ENCODE peak calls at places on chromosomes 1 and 21, in ten cellular contexts. One of them, this sample, is unnamed.

GRCh38 chr21:38806942-38807284 is 1.2 kb downstream of the ETS2 start:
- DNase-seq in activated CD4-positive, alpha-beta memory T cell treated with anti-CD3 and anti-CD28 coated beads, Interleukin-2, amount 10 ng/mL, durations not matched to agents 7 days and 5 days: no peak
- DNase-seq in mucosa of gallbladder: no peak
- DNase-seq in BE2C: no peak
- DNase-seq in AG09319: no peak
- DNase-seq in HTR-8/SVneo: no peak
- DNase-seq in NCI-H2171 treated with DMSO at 0.1 percent for 48 hours: no peak
- DNase-seq in activated CD8-positive, alpha-beta T cell treated with anti-CD3 and anti-CD28 coated beads for 36 hours: peak; percentile 17
- DNase-seq in mesothelial cell of epicardium: no peak
- DNase-seq in cardiac fibroblast: no peak
- DNase-seq in this sample: peak; percentile 68

GRCh38 chr1:241782396-241782795 is 65.6 kb upstream of the EXO1 start:
- DNase-seq in activated CD4-positive, alpha-beta memory T cell treated with anti-CD3 and anti-CD28 coated beads, Interleukin-2, amount 10 ng/mL, durations not matched to agents 7 days and 5 days: no peak
- DNase-seq in BE2C: no peak
- DNase-seq in AG09319: no peak
- DNase-seq in mesothelial cell of epicardium: no peak
- DNase-seq in NCI-H2171 treated with DMSO at 0.1 percent for 48 hours: no peak
- DNase-seq in cardiac fibroblast: no peak
- DNase-seq in mucosa of gallbladder: no peak
- DNase-seq in activated CD8-positive, alpha-beta T cell treated with anti-CD3 and anti-CD28 coated beads for 36 hours: no peak
- DNase-seq in HTR-8/SVneo: no peak
- DNase-seq in this sample: peak; percentile 10

GRCh38 chr1:40306296-40306695 is 10.8 kb downstream of the COL9A2 start:
- DNase-seq in BE2C: no peak
- DNase-seq in AG09319: no peak
- DNase-seq in activated CD4-positive, alpha-beta memory T cell treated with anti-CD3 and anti-CD28 coated beads, Interleukin-2, amount 10 ng/mL, durations not matched to agents 7 days and 5 days: no peak
- DNase-seq in NCI-H2171 treated with DMSO at 0.1 percent for 48 hours: no peak
- DNase-seq in HTR-8/SVneo: no peak
- DNase-seq in activated CD8-positive, alpha-beta T cell treated with anti-CD3 and anti-CD28 coated beads for 36 hours: no peak
- DNase-seq in mucosa of gallbladder: no peak
- DNase-seq in cardiac fibroblast: no peak
- DNase-seq in mesothelial cell of epicardium: no peak
- DNase-seq in this sample: no peak

GRCh38 chr1:21910528-21911204 is 26.4 kb downstream of the HSPG2 start:
- DNase-seq in AG09319: no peak
- DNase-seq in activated CD4-positive, alpha-beta memory T cell treated with anti-CD3 and anti-CD28 coated beads, Interleukin-2, amount 10 ng/mL, durations not matched to agents 7 days and 5 days: no peak
- DNase-seq in NCI-H2171 treated with DMSO at 0.1 percent for 48 hours: peak; percentile 22
- DNase-seq in activated CD8-positive, alpha-beta T cell treated with anti-CD3 and anti-CD28 coated beads for 36 hours: no peak
- DNase-seq in HTR-8/SVneo: no peak
- DNase-seq in BE2C: no peak
- DNase-seq in mucosa of gallbladder: no peak
- DNase-seq in mesothelial cell of epicardium: no peak
- DNase-seq in cardiac fibroblast: no peak
- DNase-seq in this sample: no peak

GRCh38 chr21:20875741-20876140 is 122.5 kb upstream of the NCAM2 start:
- DNase-seq in HTR-8/SVneo: no peak
- DNase-seq in mesothelial cell of epicardium: no peak
- DNase-seq in BE2C: no peak
- DNase-seq in activated CD8-positive, alpha-beta T cell treated with anti-CD3 and anti-CD28 coated beads for 36 hours: no peak
- DNase-seq in activated CD4-positive, alpha-beta memory T cell treated with anti-CD3 and anti-CD28 coated beads, Interleukin-2, amount 10 ng/mL, durations not matched to agents 7 days and 5 days: no peak
- DNase-seq in cardiac fibroblast: no peak
- DNase-seq in mucosa of gallbladder: no peak
- DNase-seq in AG09319: no peak
- DNase-seq in NCI-H2171 treated with DMSO at 0.1 percent for 48 hours: no peak
- DNase-seq in this sample: no peak

GRCh38 chr21:29299046-29299905 is 554 bp downstream of the BACH1 start:
- DNase-seq in mucosa of gallbladder: peak; percentile 31
- DNase-seq in HTR-8/SVneo: peak; percentile 19
- DNase-seq in AG09319: no peak
- DNase-seq in NCI-H2171 treated with DMSO at 0.1 percent for 48 hours: peak; percentile 60
- DNase-seq in BE2C: peak; percentile 60
- DNase-seq in activated CD4-positive, alpha-beta memory T cell treated with anti-CD3 and anti-CD28 coated beads, Interleukin-2, amount 10 ng/mL, durations not matched to agents 7 days and 5 days: peak; percentile 68
- DNase-seq in mesothelial cell of epicardium: no peak
- DNase-seq in activated CD8-positive, alpha-beta T cell treated with anti-CD3 and anti-CD28 coated beads for 36 hours: peak; percentile 82
- DNase-seq in cardiac fibroblast: peak; percentile 66
- DNase-seq in this sample: peak; percentile 76

GRCh38 chr1:154104433-154105082 is 50.3 kb downstream of the NUP210L start:
- DNase-seq in activated CD8-positive, alpha-beta T cell treated with anti-CD3 and anti-CD28 coated beads for 36 hours: no peak
- DNase-seq in AG09319: no peak
- DNase-seq in NCI-H2171 treated with DMSO at 0.1 percent for 48 hours: no peak
- DNase-seq in cardiac fibroblast: no peak
- DNase-seq in HTR-8/SVneo: no peak
- DNase-seq in mesothelial cell of epicardium: no peak
- DNase-seq in mucosa of gallbladder: no peak
- DNase-seq in activated CD4-positive, alpha-beta memory T cell treated with anti-CD3 and anti-CD28 coated beads, Interleukin-2, amount 10 ng/mL, durations not matched to agents 7 days and 5 days: no peak
- DNase-seq in BE2C: no peak
- DNase-seq in this sample: no peak

GRCh38 chr1:75953461-75953860 is 21.3 kb upstream of the ASB17 start:
- DNase-seq in cardiac fibroblast: no peak
- DNase-seq in BE2C: no peak
- DNase-seq in HTR-8/SVneo: no peak
- DNase-seq in NCI-H2171 treated with DMSO at 0.1 percent for 48 hours: no peak
- DNase-seq in activated CD8-positive, alpha-beta T cell treated with anti-CD3 and anti-CD28 coated beads for 36 hours: no peak
- DNase-seq in activated CD4-positive, alpha-beta memory T cell treated with anti-CD3 and anti-CD28 coated beads, Interleukin-2, amount 10 ng/mL, durations not matched to agents 7 days and 5 days: no peak
- DNase-seq in mesothelial cell of epicardium: no peak
- DNase-seq in AG09319: no peak
- DNase-seq in mucosa of gallbladder: no peak
- DNase-seq in this sample: no peak

GRCh38 chr1:203287109-203287893 is 18.0 kb upstream of the BTG2 start:
- DNase-seq in BE2C: no peak
- DNase-seq in mucosa of gallbladder: peak; percentile 83
- DNase-seq in AG09319: no peak
- DNase-seq in activated CD4-positive, alpha-beta memory T cell treated with anti-CD3 and anti-CD28 coated beads, Interleukin-2, amount 10 ng/mL, durations not matched to agents 7 days and 5 days: peak; percentile 92
- DNase-seq in HTR-8/SVneo: no peak
- DNase-seq in activated CD8-positive, alpha-beta T cell treated with anti-CD3 and anti-CD28 coated beads for 36 hours: peak; percentile 90
- DNase-seq in mesothelial cell of epicardium: no peak
- DNase-seq in NCI-H2171 treated with DMSO at 0.1 percent for 48 hours: peak; percentile 70
- DNase-seq in cardiac fibroblast: peak; percentile 76
- DNase-seq in this sample: no peak

GRCh38 chr21:36694041-36694515 is 4.8 kb upstream of the SIM2 start:
- DNase-seq in NCI-H2171 treated with DMSO at 0.1 percent for 48 hours: no peak
- DNase-seq in HTR-8/SVneo: no peak
- DNase-seq in AG09319: no peak
- DNase-seq in mucosa of gallbladder: no peak
- DNase-seq in cardiac fibroblast: no peak
- DNase-seq in mesothelial cell of epicardium: no peak
- DNase-seq in activated CD4-positive, alpha-beta memory T cell treated with anti-CD3 and anti-CD28 coated beads, Interleukin-2, amount 10 ng/mL, durations not matched to agents 7 days and 5 days: no peak
- DNase-seq in activated CD8-positive, alpha-beta T cell treated with anti-CD3 and anti-CD28 coated beads for 36 hours: no peak
- DNase-seq in BE2C: no peak
- DNase-seq in this sample: peak; percentile 47

GRCh38 chr1:15411593-15412487 is 2.2 kb downstream of the EFHD2 start:
- DNase-seq in BE2C: no peak
- DNase-seq in AG09319: no peak
- DNase-seq in activated CD8-positive, alpha-beta T cell treated with anti-CD3 and anti-CD28 coated beads for 36 hours: peak; percentile 74
- DNase-seq in NCI-H2171 treated with DMSO at 0.1 percent for 48 hours: no peak
- DNase-seq in cardiac fibroblast: no peak
- DNase-seq in mucosa of gallbladder: no peak
- DNase-seq in HTR-8/SVneo: no peak
- DNase-seq in activated CD4-positive, alpha-beta memory T cell treated with anti-CD3 and anti-CD28 coated beads, Interleukin-2, amount 10 ng/mL, durations not matched to agents 7 days and 5 days: peak; percentile 72
- DNase-seq in mesothelial cell of epicardium: no peak
- DNase-seq in this sample: peak; percentile 61

GRCh38 chr1:173164686-173165085 is 42.4 kb downstream of the TNFSF4 start:
- DNase-seq in BE2C: no peak
- DNase-seq in cardiac fibroblast: no peak
- DNase-seq in AG09319: no peak
- DNase-seq in activated CD4-positive, alpha-beta memory T cell treated with anti-CD3 and anti-CD28 coated beads, Interleukin-2, amount 10 ng/mL, durations not matched to agents 7 days and 5 days: no peak
- DNase-seq in HTR-8/SVneo: no peak
- DNase-seq in mesothelial cell of epicardium: no peak
- DNase-seq in mucosa of gallbladder: no peak
- DNase-seq in activated CD8-positive, alpha-beta T cell treated with anti-CD3 and anti-CD28 coated beads for 36 hours: no peak
- DNase-seq in NCI-H2171 treated with DMSO at 0.1 percent for 48 hours: no peak
- DNase-seq in this sample: no peak

GRCh38 chr21:20997308-20997632 is 939 bp upstream of the NCAM2 start:
- DNase-seq in BE2C: no peak
- DNase-seq in mesothelial cell of epicardium: no peak
- DNase-seq in AG09319: no peak
- DNase-seq in HTR-8/SVneo: no peak
- DNase-seq in NCI-H2171 treated with DMSO at 0.1 percent for 48 hours: no peak
- DNase-seq in activated CD4-positive, alpha-beta memory T cell treated with anti-CD3 and anti-CD28 coated beads, Interleukin-2, amount 10 ng/mL, durations not matched to agents 7 days and 5 days: no peak
- DNase-seq in cardiac fibroblast: peak; percentile 1
- DNase-seq in mucosa of gallbladder: no peak
- DNase-seq in activated CD8-positive, alpha-beta T cell treated with anti-CD3 and anti-CD28 coated beads for 36 hours: no peak
- DNase-seq in this sample: no peak

GRCh38 chr1:20197329-20197791 is 11.0 kb upstream of the PLA2G2C start:
- DNase-seq in activated CD8-positive, alpha-beta T cell treated with anti-CD3 and anti-CD28 coated beads for 36 hours: no peak
- DNase-seq in cardiac fibroblast: no peak
- DNase-seq in HTR-8/SVneo: no peak
- DNase-seq in mucosa of gallbladder: no peak
- DNase-seq in NCI-H2171 treated with DMSO at 0.1 percent for 48 hours: no peak
- DNase-seq in activated CD4-positive, alpha-beta memory T cell treated with anti-CD3 and anti-CD28 coated beads, Interleukin-2, amount 10 ng/mL, durations not matched to agents 7 days and 5 days: no peak
- DNase-seq in BE2C: no peak
- DNase-seq in AG09319: no peak
- DNase-seq in mesothelial cell of epicardium: no peak
- DNase-seq in this sample: no peak

GRCh38 chr1:63877816-63878215 is 104.0 kb downstream of the ROR1 start:
- DNase-seq in activated CD4-positive, alpha-beta memory T cell treated with anti-CD3 and anti-CD28 coated beads, Interleukin-2, amount 10 ng/mL, durations not matched to agents 7 days and 5 days: no peak
- DNase-seq in mesothelial cell of epicardium: no peak
- DNase-seq in HTR-8/SVneo: no peak
- DNase-seq in BE2C: no peak
- DNase-seq in NCI-H2171 treated with DMSO at 0.1 percent for 48 hours: peak; percentile 27
- DNase-seq in AG09319: no peak
- DNase-seq in mucosa of gallbladder: no peak
- DNase-seq in cardiac fibroblast: peak; percentile 43
- DNase-seq in activated CD8-positive, alpha-beta T cell treated with anti-CD3 and anti-CD28 coated beads for 36 hours: no peak
- DNase-seq in this sample: peak; percentile 60

GRCh38 chr1:248814351-248814750 is 11.4 kb downstream of the SH3BP5L start:
- DNase-seq in mesothelial cell of epicardium: no peak
- DNase-seq in NCI-H2171 treated with DMSO at 0.1 percent for 48 hours: no peak
- DNase-seq in activated CD8-positive, alpha-beta T cell treated with anti-CD3 and anti-CD28 coated beads for 36 hours: no peak
- DNase-seq in activated CD4-positive, alpha-beta memory T cell treated with anti-CD3 and anti-CD28 coated beads, Interleukin-2, amount 10 ng/mL, durations not matched to agents 7 days and 5 days: no peak
- DNase-seq in HTR-8/SVneo: no peak
- DNase-seq in mucosa of gallbladder: peak; percentile 4
- DNase-seq in cardiac fibroblast: no peak
- DNase-seq in BE2C: no peak
- DNase-seq in AG09319: no peak
- DNase-seq in this sample: no peak

GRCh38 chr1:36508257-36508656 is 25.5 kb upstream of the CSF3R start:
- DNase-seq in mucosa of gallbladder: no peak
- DNase-seq in mesothelial cell of epicardium: no peak
- DNase-seq in AG09319: no peak
- DNase-seq in NCI-H2171 treated with DMSO at 0.1 percent for 48 hours: no peak
- DNase-seq in activated CD4-positive, alpha-beta memory T cell treated with anti-CD3 and anti-CD28 coated beads, Interleukin-2, amount 10 ng/mL, durations not matched to agents 7 days and 5 days: no peak
- DNase-seq in cardiac fibroblast: no peak
- DNase-seq in activated CD8-positive, alpha-beta T cell treated with anti-CD3 and anti-CD28 coated beads for 36 hours: no peak
- DNase-seq in BE2C: no peak
- DNase-seq in HTR-8/SVneo: no peak
- DNase-seq in this sample: no peak

GRCh38 chr1:186102559-186103148 is 272.4 kb downstream of the TPR start:
- DNase-seq in BE2C: no peak
- DNase-seq in activated CD4-positive, alpha-beta memory T cell treated with anti-CD3 and anti-CD28 coated beads, Interleukin-2, amount 10 ng/mL, durations not matched to agents 7 days and 5 days: no peak
- DNase-seq in NCI-H2171 treated with DMSO at 0.1 percent for 48 hours: no peak
- DNase-seq in HTR-8/SVneo: peak; percentile 14
- DNase-seq in cardiac fibroblast: peak; percentile 90
- DNase-seq in AG09319: peak; percentile 71
- DNase-seq in mesothelial cell of epicardium: no peak
- DNase-seq in activated CD8-positive, alpha-beta T cell treated with anti-CD3 and anti-CD28 coated beads for 36 hours: no peak
- DNase-seq in mucosa of gallbladder: peak; percentile 19
- DNase-seq in this sample: peak; percentile 68

GRCh38 chr1:150764617-150765090 is 924 bp downstream of the CTSS start:
- DNase-seq in activated CD8-positive, alpha-beta T cell treated with anti-CD3 and anti-CD28 coated beads for 36 hours: no peak
- DNase-seq in mucosa of gallbladder: no peak
- DNase-seq in activated CD4-positive, alpha-beta memory T cell treated with anti-CD3 and anti-CD28 coated beads, Interleukin-2, amount 10 ng/mL, durations not matched to agents 7 days and 5 days: no peak
- DNase-seq in BE2C: no peak
- DNase-seq in NCI-H2171 treated with DMSO at 0.1 percent for 48 hours: no peak
- DNase-seq in mesothelial cell of epicardium: no peak
- DNase-seq in AG09319: peak; percentile 65
- DNase-seq in cardiac fibroblast: peak; percentile 54
- DNase-seq in HTR-8/SVneo: peak; percentile 23
- DNase-seq in this sample: peak; percentile 93

This sample was measured in ELR.